ENCODE peak calls at places on chromosome 7, in nine cellular contexts. L is kidney epithelial cell, Z is pancreas, J is kidney, E is brain microvascular endothelial cell, B is heart left ventricle, O is PC-3, V is spleen, M is HL-60. H is an unnamed sample.

GRCh38 chr7:129949292-129950133 is 3.2 kb downstream of the UBE2H start:
- DNase-seq in V (no peak), J (peak; percentile 68), B (no peak), E (peak; percentile 60), Z (no peak), M (no peak), O (peak; percentile 83), L (peak; percentile 92), H (peak; percentile 26)

GRCh38 chr7:2282185-2282751 is 32.0 kb downstream of the SNX8 start:
- DNase-seq in V (no peak), E (no peak), B (no peak), L (no peak), Z (no peak), J (peak; percentile 47), M (no peak), O (no peak), H (no peak)

GRCh38 chr7:134702366-134703240 is 56.0 kb downstream of the BPGM start:
- DNase-seq in J (peak; percentile 70), M (no peak), B (no peak), Z (no peak), V (no peak), O (no peak), L (no peak), E (no peak), H (no peak)

GRCh38 chr7:107130487-107131220 is 38.1 kb upstream of the HBP1 start:
- DNase-seq in L (no peak), E (no peak), J (no peak), B (no peak), V (no peak), M (no peak), Z (no peak), O (peak; percentile 15), H (no peak)

GRCh38 chr7:378551-379455 is 88.8 kb downstream of the FOXL3 start:
- DNase-seq in E (no peak), M (no peak), L (no peak), O (no peak), B (peak; percentile 8), Z (peak; percentile 46), V (peak; percentile 82), J (peak; percentile 88), H (no peak)

GRCh38 chr7:134174797-134175261 is 47.7 kb downstream of the LRGUK start:
- DNase-seq in Z (no peak), O (peak; percentile 91), E (peak; percentile 87), L (peak; percentile 92), M (peak; percentile 77), V (no peak), J (no peak), B (no peak), H (peak; percentile 8)

GRCh38 chr7:158256091-158256816 is 331.4 kb downstream of the PTPRN2 start:
- DNase-seq in J (no peak), Z (no peak), B (no peak), O (no peak), L (no peak), V (peak; percentile 43), E (no peak), M (no peak), H (no peak)

GRCh38 chr7:152336754-152337368 is 98.9 kb downstream of the KMT2C start:
- DNase-seq in B (no peak), J (no peak), E (peak; percentile 52), L (no peak), V (no peak), Z (no peak), O (peak; percentile 66), M (no peak), H (no peak)

GRCh38 chr7:137878333-137878961 is 31.7 kb upstream of the DGKI start:
- DNase-seq in M (no peak), L (no peak), B (peak; percentile 68), E (peak; percentile 30), Z (no peak), J (no peak), V (peak; percentile 81), O (no peak), H (no peak)

GRCh38 chr7:118153551-118154177 is 30.3 kb upstream of the LSM8 start:
- DNase-seq in V (no peak), L (no peak), B (no peak), Z (no peak), J (no peak), E (peak; percentile 50), M (no peak), O (peak; percentile 67), H (no peak)

GRCh38 chr7:2863461-2864066 is 19.5 kb upstream of the GNA12 start:
- DNase-seq in L (peak; percentile 79), B (peak; percentile 84), V (peak; percentile 87), E (peak; percentile 97), O (peak; percentile 94), M (peak; percentile 92), Z (peak; percentile 42), J (peak; percentile 96), H (peak; percentile 80)

GRCh38 chr7:18761046-18761445 is 265.5 kb downstream of the HDAC9 start:
- DNase-seq in J (no peak), Z (no peak), L (no peak), E (no peak), B (no peak), M (no peak), O (no peak), V (no peak), H (no peak)

GRCh38 chr7:155741061-155741460 is 71.2 kb downstream of the SHH start:
- DNase-seq in O (no peak), M (no peak), Z (no peak), J (no peak), B (no peak), L (no peak), E (no peak), V (no peak), H (peak; percentile 62)

GRCh38 chr7:20786421-20786778 is 286 bp downstream of the SP8 start:
- DNase-seq in Z (no peak), J (no peak), V (no peak), O (no peak), E (no peak), B (no peak), L (no peak), M (no peak), H (no peak)

GRCh38 chr7:120858299-120858636 is 324 bp upstream of the TSPAN12 start:
- DNase-seq in L (no peak), B (no peak), M (no peak), Z (no peak), E (no peak), V (no peak), J (no peak), O (peak; percentile 54), H (no peak)

GRCh38 chr7:12119638-12120303 is 91.3 kb upstream of the TMEM106B start:
- DNase-seq in E (no peak), M (no peak), Z (no peak), J (no peak), O (no peak), V (no peak), L (no peak), B (no peak), H (no peak)

GRCh38 chr7:53315986-53316385 is 280.6 kb downstream of the POM121L12 start:
- DNase-seq in B (peak; percentile 41), M (no peak), Z (peak; percentile 13), L (no peak), E (no peak), J (no peak), O (peak; percentile 9), V (no peak), H (no peak)

GRCh38 chr7:103011650-103012049 is 62.9 kb downstream of the FBXL13 start:
- DNase-seq in L (no peak), E (no peak), M (no peak), B (no peak), J (no peak), V (no peak), O (peak; percentile 30), Z (no peak), H (no peak)

GRCh38 chr7:116571037-116571436 is 46.2 kb downstream of the CAV1 start:
- DNase-seq in L (no peak), V (no peak), M (no peak), O (peak; percentile 75), B (no peak), J (no peak), E (peak; percentile 49), Z (no peak), H (no peak)

GRCh38 chr7:16929146-16929762 is 47.5 kb upstream of the AGR3 start:
- DNase-seq in J (no peak), B (no peak), O (no peak), Z (no peak), M (peak; percentile 61), L (no peak), V (no peak), E (no peak), H (no peak)

GRCh38 chr7:87564290-87564963 is 36.3 kb downstream of the ABCB1 start:
- DNase-seq in L (no peak), J (no peak), M (no peak), V (no peak), E (no peak), O (peak; percentile 55), Z (peak; percentile 43), B (no peak), H (no peak)
- TF ChIP-seq CTCF in L (peak; percentile 81), J (peak; percentile 28), M (peak; percentile 25), V (peak; percentile 10), E (peak; percentile 80), O (peak; percentile 69), Z (no peak), B (no peak), H (peak; percentile 76)

GRCh38 chr7:142125576-142125975 is 14.1 kb downstream of the MGAM2 start:
- DNase-seq in L (no peak), B (no peak), Z (no peak), M (no peak), O (peak; percentile 8), E (no peak), V (no peak), J (no peak), H (no peak)
- H3K4me3 ChIP-seq in L (no peak overlapping the region), B (no peak overlapping the region), Z (no peak overlapping the region), M (no peak overlapping the region), O (no peak overlapping the region), E (no peak overlapping the region), V (no peak overlapping the region), J (no peak overlapping the region), H (no peak overlapping the region)

GRCh38 chr7:46178685-46179084 is 257.6 kb upstream of the IGFBP3 start:
- DNase-seq in O (peak; percentile 27), E (peak; percentile 30), Z (no peak), B (no peak), L (peak; percentile 63), V (no peak), M (no peak), J (no peak), H (no peak)
- TF ChIP-seq CTCF in O (no peak), E (no peak), Z (no peak), B (no peak), L (no peak), V (no peak), M (no peak), J (no peak), H (no peak)

DNA sequence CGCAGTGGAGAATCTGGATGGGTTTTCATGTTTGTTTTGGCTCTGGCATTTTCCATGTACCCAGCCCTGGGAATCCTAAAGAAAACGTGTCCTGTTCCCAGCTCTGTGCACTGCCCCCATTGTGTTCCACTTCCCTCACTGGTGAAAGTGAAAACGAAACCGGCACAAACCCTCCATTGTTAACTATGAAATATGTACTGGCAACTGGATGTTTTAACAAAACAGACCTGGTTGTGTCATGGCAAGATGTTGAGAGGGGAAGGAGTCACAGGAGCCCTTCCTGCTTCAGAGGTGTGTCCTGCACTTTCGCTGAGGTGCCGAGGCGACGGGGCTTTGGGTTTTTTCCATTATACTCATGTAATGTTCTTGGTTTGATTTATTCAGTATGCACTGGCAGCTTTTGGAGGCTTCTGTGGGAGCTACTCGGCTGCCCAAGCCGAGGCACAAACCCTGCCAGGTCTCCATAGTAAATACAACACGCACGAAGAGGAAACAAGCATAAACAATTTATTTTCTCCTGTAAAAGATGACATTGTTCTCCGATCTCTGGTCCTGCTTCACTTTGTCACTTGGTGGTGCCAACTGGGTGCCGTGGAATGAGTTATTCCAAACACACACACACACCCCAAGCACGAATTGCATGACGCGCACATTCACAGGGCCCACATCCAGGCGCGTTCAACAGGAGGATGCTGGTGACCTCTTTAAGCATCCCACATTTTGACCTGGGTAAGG is 118.2 kb downstream of the CDK6 start:
- DNase-seq in B (peak; percentile 69), J (peak; percentile 71), V (peak; percentile 75), L (no peak), M (no peak), O (peak; percentile 70), E (peak; percentile 77), Z (peak; percentile 28), H (peak; percentile 36)
- H3K4me3 ChIP-seq in B (peak overlapping the region; percentile 59), J (peak overlapping the region; percentile 56), V (peak overlapping the region; percentile 38), L (no peak overlapping the region), M (no peak overlapping the region), O (peak overlapping the region; percentile 64), E (peak overlapping the region; percentile 40), Z (peak overlapping the region; percentile 40), H (no peak overlapping the region)